ENCODE peak calls at places on chromosomes 16 and 17, in seven cellular contexts. One of them, this sample, is unnamed.

GRCh38 chr17:50919321-50920040 is 53.3 kb upstream of the TOB1 start:
- DNase-seq in tibial nerve: peak; percentile 64
- DNase-seq in adrenal gland: peak; percentile 77
- DNase-seq in cardiac muscle cell: peak; percentile 86
- DNase-seq in upper lobe of right lung: peak; percentile 90
- DNase-seq in HL-60: no peak
- DNase-seq in tibial artery: peak; percentile 82
- DNase-seq in this sample: peak; percentile 97

GRCh38 chr16:8505327-8505991 is 84.9 kb downstream of the TMEM114 start:
- DNase-seq in tibial nerve: no peak
- DNase-seq in adrenal gland: no peak
- DNase-seq in cardiac muscle cell: no peak
- DNase-seq in upper lobe of right lung: no peak
- DNase-seq in HL-60: no peak
- DNase-seq in tibial artery: no peak
- DNase-seq in this sample: no peak

GRCh38 chr16:67415872-67416793 is at the start of gene ZDHHC1:
- DNase-seq in tibial nerve: no peak
- DNase-seq in adrenal gland: peak; percentile 81
- DNase-seq in cardiac muscle cell: peak; percentile 82
- DNase-seq in upper lobe of right lung: peak; percentile 91
- DNase-seq in HL-60: no peak
- DNase-seq in tibial artery: peak; percentile 60
- DNase-seq in this sample: peak; percentile 81

GRCh38 chr17:876272-876671 is 94.1 kb downstream of the MRM3 start:
- DNase-seq in tibial nerve: no peak
- DNase-seq in adrenal gland: no peak
- DNase-seq in cardiac muscle cell: no peak
- DNase-seq in upper lobe of right lung: no peak
- DNase-seq in HL-60: no peak
- DNase-seq in tibial artery: no peak
- DNase-seq in this sample: no peak

GRCh38 chr16:57255686-57256415 is 10.8 kb downstream of the ARL2BP start:
- DNase-seq in tibial nerve: no peak
- DNase-seq in adrenal gland: no peak
- DNase-seq in cardiac muscle cell: no peak
- DNase-seq in upper lobe of right lung: no peak
- DNase-seq in HL-60: no peak
- DNase-seq in tibial artery: no peak
- DNase-seq in this sample: no peak

GRCh38 chr17:44367219-44367618 is 3.6 kb upstream of the FAM171A2 start:
- DNase-seq in tibial nerve: no peak
- DNase-seq in adrenal gland: no peak
- DNase-seq in cardiac muscle cell: no peak
- DNase-seq in upper lobe of right lung: no peak
- DNase-seq in HL-60: no peak
- DNase-seq in tibial artery: no peak
- DNase-seq in this sample: peak; percentile 56

GRCh38 chr16:48613061-48613957 is 3.3 kb upstream of the N4BP1 start:
- DNase-seq in tibial nerve: no peak
- DNase-seq in adrenal gland: no peak
- DNase-seq in cardiac muscle cell: no peak
- DNase-seq in upper lobe of right lung: no peak
- DNase-seq in HL-60: no peak
- DNase-seq in tibial artery: no peak
- DNase-seq in this sample: no peak

GRCh38 chr16:84774810-84775209 is 45.0 kb upstream of the CRISPLD2 start:
- DNase-seq in tibial nerve: peak; percentile 69
- DNase-seq in adrenal gland: no peak
- DNase-seq in cardiac muscle cell: no peak
- DNase-seq in upper lobe of right lung: no peak
- DNase-seq in HL-60: peak; percentile 58
- DNase-seq in tibial artery: peak; percentile 64
- DNase-seq in this sample: no peak

GRCh38 chr17:78255953-78256704 is 24.7 kb downstream of the TMEM235 start:
- DNase-seq in tibial nerve: no peak
- DNase-seq in adrenal gland: no peak
- DNase-seq in cardiac muscle cell: no peak
- DNase-seq in upper lobe of right lung: peak; percentile 63
- DNase-seq in HL-60: no peak
- DNase-seq in tibial artery: no peak
- DNase-seq in this sample: no peak

GRCh38 chr17:57459286-57459915 is 203.1 kb downstream of the MSI2 start:
- DNase-seq in tibial nerve: no peak
- DNase-seq in adrenal gland: no peak
- DNase-seq in cardiac muscle cell: no peak
- DNase-seq in upper lobe of right lung: no peak
- DNase-seq in HL-60: no peak
- DNase-seq in tibial artery: no peak
- DNase-seq in this sample: no peak

GRCh38 chr16:57701759-57702371 is 7.3 kb downstream of the DRC7 start:
- DNase-seq in tibial nerve: no peak
- DNase-seq in adrenal gland: no peak
- DNase-seq in cardiac muscle cell: no peak
- DNase-seq in upper lobe of right lung: no peak
- DNase-seq in HL-60: no peak
- DNase-seq in tibial artery: no peak
- DNase-seq in this sample: no peak

GRCh38 chr17:10871914-10872313 is 34.0 kb upstream of the PIRT start:
- DNase-seq in tibial nerve: no peak
- DNase-seq in adrenal gland: no peak
- DNase-seq in cardiac muscle cell: no peak
- DNase-seq in upper lobe of right lung: peak; percentile 78
- DNase-seq in HL-60: no peak
- DNase-seq in tibial artery: no peak
- DNase-seq in this sample: peak; percentile 61

GRCh38 chr17:10875411-10875810 is 37.5 kb upstream of the PIRT start:
- DNase-seq in tibial nerve: no peak
- DNase-seq in adrenal gland: peak; percentile 23
- DNase-seq in cardiac muscle cell: peak; percentile 81
- DNase-seq in upper lobe of right lung: no peak
- DNase-seq in HL-60: no peak
- DNase-seq in tibial artery: no peak
- DNase-seq in this sample: no peak

GRCh38 chr17:10870651-10871050 is 32.8 kb upstream of the PIRT start:
- DNase-seq in tibial nerve: no peak
- DNase-seq in adrenal gland: no peak
- DNase-seq in cardiac muscle cell: no peak
- DNase-seq in upper lobe of right lung: no peak
- DNase-seq in HL-60: no peak
- DNase-seq in tibial artery: no peak
- DNase-seq in this sample: no peak

GRCh38 chr17:10879110-10879509 is 41.2 kb upstream of the PIRT start:
- DNase-seq in tibial nerve: no peak
- DNase-seq in adrenal gland: no peak
- DNase-seq in cardiac muscle cell: peak; percentile 61
- DNase-seq in upper lobe of right lung: no peak
- DNase-seq in HL-60: peak; percentile 17
- DNase-seq in tibial artery: no peak
- DNase-seq in this sample: peak; percentile 56

DNA sequence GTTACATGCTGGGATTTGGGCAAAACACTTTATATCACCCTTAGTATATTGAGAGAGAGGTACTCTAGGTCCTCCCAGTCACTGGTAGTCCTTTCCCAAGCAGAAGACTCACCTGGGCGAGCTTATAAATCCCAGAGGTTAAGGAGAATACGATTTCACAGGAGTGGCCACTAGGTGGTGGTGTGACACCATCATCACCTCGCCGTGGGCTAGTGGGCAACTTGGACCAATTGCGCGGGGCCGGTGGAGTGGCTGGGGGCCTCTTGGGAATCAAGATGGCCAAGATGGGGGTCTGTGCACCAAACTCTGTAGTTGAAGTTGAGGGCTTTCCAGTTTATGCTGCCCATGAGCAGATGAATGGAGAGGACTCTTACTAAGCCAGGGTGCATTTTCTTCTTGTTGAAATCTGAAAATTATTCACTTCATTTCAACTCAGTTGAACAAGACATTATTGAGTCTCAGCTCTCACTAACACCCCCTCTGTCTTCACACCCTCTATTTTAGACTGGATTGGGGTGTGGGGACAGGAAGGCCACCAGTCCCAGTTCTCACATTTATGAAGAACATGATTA is 38.2 kb upstream of the PIRT start:
- DNase-seq in tibial nerve: peak; percentile 39
- DNase-seq in adrenal gland: peak; percentile 27
- DNase-seq in cardiac muscle cell: peak; percentile 61
- DNase-seq in upper lobe of right lung: peak; percentile 64
- DNase-seq in HL-60: no peak
- DNase-seq in tibial artery: no peak
- DNase-seq in this sample: peak; percentile 62
- TF ChIP-seq CTCF in tibial nerve: peak; percentile 62
- TF ChIP-seq CTCF in adrenal gland: peak; percentile 72
- TF ChIP-seq CTCF in cardiac muscle cell: peak; percentile 45
- TF ChIP-seq CTCF in upper lobe of right lung: peak; percentile 64
- TF ChIP-seq CTCF in HL-60: peak; percentile 17
- TF ChIP-seq CTCF in tibial artery: peak; percentile 28
- TF ChIP-seq CTCF in this sample: peak; percentile 71

GRCh38 chr17:31321971-31322370 is 549 bp upstream of the EVI2A start:
- DNase-seq in tibial nerve: no peak
- DNase-seq in adrenal gland: no peak
- DNase-seq in cardiac muscle cell: no peak
- DNase-seq in upper lobe of right lung: no peak
- DNase-seq in HL-60: no peak
- DNase-seq in tibial artery: no peak
- DNase-seq in this sample: no peak

GRCh38 chr17:31323551-31323950 is 2.1 kb upstream of the EVI2A start:
- DNase-seq in tibial nerve: no peak
- DNase-seq in adrenal gland: no peak
- DNase-seq in cardiac muscle cell: no peak
- DNase-seq in upper lobe of right lung: no peak
- DNase-seq in HL-60: no peak
- DNase-seq in tibial artery: no peak
- DNase-seq in this sample: no peak

GRCh38 chr17:31329221-31329620 is 7.8 kb upstream of the EVI2A start:
- DNase-seq in tibial nerve: no peak
- DNase-seq in adrenal gland: no peak
- DNase-seq in cardiac muscle cell: no peak
- DNase-seq in upper lobe of right lung: no peak
- DNase-seq in HL-60: no peak
- DNase-seq in tibial artery: no peak
- DNase-seq in this sample: no peak

GRCh38 chr17:31327534-31328526 is 6.4 kb upstream of the EVI2A start:
- DNase-seq in tibial nerve: no peak
- DNase-seq in adrenal gland: no peak
- DNase-seq in cardiac muscle cell: no peak
- DNase-seq in upper lobe of right lung: no peak
- DNase-seq in HL-60: no peak
- DNase-seq in tibial artery: no peak
- DNase-seq in this sample: no peak
- H3K27ac ChIP-seq in tibial nerve: no peak overlapping the region
- H3K27ac ChIP-seq in adrenal gland: no peak overlapping the region
- H3K27ac ChIP-seq in cardiac muscle cell: no peak overlapping the region
- H3K27ac ChIP-seq in upper lobe of right lung: no peak overlapping the region
- H3K27ac ChIP-seq in HL-60: no peak overlapping the region
- H3K27ac ChIP-seq in tibial artery: no peak overlapping the region
- H3K27ac ChIP-seq in this sample: no peak overlapping the region

GRCh38 chr16:88735121-88735520 is 28.8 kb downstream of the CTU2 start:
- DNase-seq in tibial nerve: no peak
- DNase-seq in adrenal gland: no peak
- DNase-seq in cardiac muscle cell: no peak
- DNase-seq in upper lobe of right lung: no peak
- DNase-seq in HL-60: no peak
- DNase-seq in tibial artery: no peak
- DNase-seq in this sample: no peak

GRCh38 chr16:88736088-88736487 is 29.8 kb downstream of the CTU2 start:
- DNase-seq in tibial nerve: no peak
- DNase-seq in adrenal gland: no peak
- DNase-seq in cardiac muscle cell: no peak
- DNase-seq in upper lobe of right lung: no peak
- DNase-seq in HL-60: no peak
- DNase-seq in tibial artery: no peak
- DNase-seq in this sample: no peak

GRCh38 chr16:88734361-88734728 is 28.0 kb downstream of the CTU2 start:
- DNase-seq in tibial nerve: no peak
- DNase-seq in adrenal gland: no peak
- DNase-seq in cardiac muscle cell: no peak
- DNase-seq in upper lobe of right lung: no peak
- DNase-seq in HL-60: no peak
- DNase-seq in tibial artery: no peak
- DNase-seq in this sample: no peak

GRCh38 chr16:88736496-88736895 is 30.2 kb downstream of the CTU2 start:
- DNase-seq in tibial nerve: no peak
- DNase-seq in adrenal gland: no peak
- DNase-seq in cardiac muscle cell: no peak
- DNase-seq in upper lobe of right lung: no peak
- DNase-seq in HL-60: no peak
- DNase-seq in tibial artery: no peak
- DNase-seq in this sample: no peak

DNA sequence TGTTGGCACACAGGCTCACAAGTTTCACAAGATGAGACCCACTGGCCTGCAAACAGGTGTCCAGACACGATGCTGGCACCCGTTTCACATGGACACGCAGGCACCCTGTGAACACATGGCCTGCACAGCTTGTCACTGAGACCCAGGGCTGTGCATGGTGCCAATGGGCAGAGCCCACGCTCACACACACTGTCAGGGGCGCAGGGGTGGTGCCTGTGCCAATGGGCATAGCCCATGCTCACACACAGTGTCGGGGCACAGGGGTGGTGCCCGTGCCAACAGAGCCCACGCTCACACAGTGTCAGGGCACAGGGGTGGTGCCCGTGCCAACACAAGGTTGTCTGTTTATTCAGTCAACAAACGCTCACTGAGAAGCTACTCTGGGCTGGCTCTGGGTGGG is 29.3 kb downstream of the CTU2 start:
- DNase-seq in tibial nerve: no peak
- DNase-seq in adrenal gland: no peak
- DNase-seq in cardiac muscle cell: no peak
- DNase-seq in upper lobe of right lung: no peak
- DNase-seq in HL-60: no peak
- DNase-seq in tibial artery: no peak
- DNase-seq in this sample: no peak
- H3K4me3 ChIP-seq in tibial nerve: no peak overlapping the region
- H3K4me3 ChIP-seq in adrenal gland: no peak overlapping the region
- H3K4me3 ChIP-seq in cardiac muscle cell: no peak overlapping the region
- H3K4me3 ChIP-seq in upper lobe of right lung: no peak overlapping the region
- H3K4me3 ChIP-seq in HL-60: no peak overlapping the region
- H3K4me3 ChIP-seq in tibial artery: no peak overlapping the region
- H3K4me3 ChIP-seq in this sample: no peak overlapping the region

DNA sequence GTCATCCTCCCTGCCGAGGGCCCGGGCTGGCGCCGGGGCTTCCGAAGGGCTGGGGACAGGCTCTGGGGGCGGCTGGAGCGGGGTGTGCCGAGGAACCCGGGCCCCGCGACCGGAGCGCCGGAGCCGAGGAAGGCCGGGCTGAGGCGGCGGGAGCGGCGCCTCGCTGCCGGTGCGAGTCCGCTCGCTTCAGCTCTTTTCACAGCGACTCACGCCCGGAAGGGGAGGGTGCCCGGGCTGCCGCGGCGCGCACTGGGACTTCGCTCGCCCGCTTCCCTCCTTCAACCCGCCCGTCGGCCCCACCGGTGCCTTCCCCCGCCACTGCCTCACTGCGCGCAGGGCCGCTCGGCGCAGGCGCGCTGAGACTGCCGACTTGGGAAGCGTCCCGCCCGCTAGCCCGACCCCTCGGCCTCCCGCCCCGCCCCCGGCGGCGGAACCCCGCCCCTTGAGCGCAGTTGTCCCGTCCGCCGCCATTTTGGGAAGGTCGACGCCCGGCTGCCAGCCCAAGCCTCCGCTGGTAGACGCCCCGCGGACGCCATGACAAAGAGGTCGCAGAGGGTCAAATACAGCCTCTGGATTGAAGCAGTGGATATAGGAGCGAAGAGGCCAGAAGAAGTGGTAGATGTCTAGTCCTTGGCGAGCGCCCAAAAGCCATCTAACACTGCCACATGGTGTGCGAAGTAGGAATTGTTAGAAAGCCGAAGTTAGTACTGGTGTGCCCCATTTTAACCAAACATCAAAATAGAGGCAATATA is at the start of gene UBE2G1:
- DNase-seq in tibial nerve: peak; percentile 95
- DNase-seq in adrenal gland: peak; percentile 99
- DNase-seq in cardiac muscle cell: peak; percentile 99
- DNase-seq in upper lobe of right lung: peak; percentile 99
- DNase-seq in HL-60: peak; percentile 80
- DNase-seq in tibial artery: peak; percentile 96
- DNase-seq in this sample: peak; percentile 97
- TF ChIP-seq CTCF in tibial nerve: no peak
- TF ChIP-seq CTCF in adrenal gland: peak; percentile 18
- TF ChIP-seq CTCF in cardiac muscle cell: peak; percentile 27
- TF ChIP-seq CTCF in upper lobe of right lung: no peak
- TF ChIP-seq CTCF in HL-60: no peak
- TF ChIP-seq CTCF in tibial artery: peak; percentile 33
- TF ChIP-seq CTCF in this sample: no peak

This sample was measured in dorsolateral prefrontal cortex.